ENCODE peak calls at places on chromosomes 4 and X, in five cellular contexts. Z, R, F, E and L are unnamed samples.

GRCh38 chrX:20284444-20284843 is 17.7 kb upstream of the RPS6KA3 start:
- DNase-seq in Z (no peak), R (no peak), F (no peak), E (no peak), L (no peak)

GRCh38 chrX:42102586-42103282 is 179.4 kb upstream of the CASK start:
- DNase-seq in Z (no peak), R (no peak), F (no peak), E (no peak), L (no peak)

GRCh38 chrX:15854080-15854655 is 445 bp downstream of the AP1S2 start:
- DNase-seq in Z (peak; percentile 91), R (peak; percentile 4), F (peak; percentile 38), E (peak; percentile 43), L (peak; percentile 58)

GRCh38 chrX:46626566-46626965 is 53.0 kb downstream of the CHST7 start:
- DNase-seq in Z (no peak), R (no peak), F (no peak), E (no peak), L (no peak)

GRCh38 chr4:73728091-73728741 is 12.2 kb upstream of the CXCL8 start:
- DNase-seq in Z (no peak), R (no peak), F (no peak), E (no peak), L (no peak)

GRCh38 chr4:1200425-1201035 is 28.1 kb upstream of the SPON2 start:
- DNase-seq in Z (peak; percentile 88), R (no peak), F (peak; percentile 42), E (peak; percentile 66), L (peak; percentile 55)

GRCh38 chr4:88613417-88613875 is 21.2 kb downstream of the HERC3 start:
- DNase-seq in Z (no peak), R (no peak), F (peak; percentile 23), E (no peak), L (no peak)

GRCh38 chr4:184097240-184097619 is 120.4 kb downstream of the ENPP6 start:
- DNase-seq in Z (peak; percentile 90), R (no peak), F (peak; percentile 77), E (peak; percentile 44), L (peak; percentile 37)

GRCh38 chr4:1813915-1814314 is 20.8 kb downstream of the FGFR3 start:
- DNase-seq in Z (no peak), R (no peak), F (no peak), E (no peak), L (no peak)

GRCh38 chrX:119481218-119481875 is 13.1 kb downstream of the SLC25A5 start:
- DNase-seq in Z (peak; percentile 54), R (no peak), F (no peak), E (no peak), L (no peak)

GRCh38 chrX:129015381-129015780 is 507.9 kb downstream of the SMARCA1 start:
- DNase-seq in Z (no peak), R (no peak), F (no peak), E (no peak), L (no peak)

GRCh38 chrX:23832750-23833149 is 49.8 kb downstream of the SAT1 start:
- DNase-seq in Z (no peak), R (no peak), F (no peak), E (no peak), L (no peak)

GRCh38 chr4:157558016-157558415 is 337.5 kb downstream of the GRIA2 start:
- DNase-seq in Z (no peak), R (no peak), F (no peak), E (no peak), L (no peak)

GRCh38 chr4:651884-652642 is 22.0 kb downstream of the ATP5ME start:
- DNase-seq in Z (no peak), R (no peak), F (no peak), E (no peak), L (no peak)

GRCh38 chr4:35520059-35520458 is 724.3 kb downstream of the ARAP2 start:
- DNase-seq in Z (no peak), R (no peak), F (no peak), E (no peak), L (no peak)

GRCh38 chr4:17490575-17491059 is 21.3 kb downstream of the QDPR start:
- DNase-seq in Z (peak; percentile 45), R (no peak), F (no peak), E (peak; percentile 30), L (no peak)

GRCh38 chr4:124189545-124189944 is 523.0 kb downstream of the ANKRD50 start:
- DNase-seq in Z (no peak), R (no peak), F (no peak), E (no peak), L (no peak)

GRCh38 chr4:139278956-139279722 is 886 bp downstream of the MGARP start:
- DNase-seq in Z (no peak), R (no peak), F (no peak), E (no peak), L (no peak)

GRCh38 chrX:10524578-10524977 is 95.8 kb downstream of the MID1 start:
- DNase-seq in Z (no peak), R (no peak), F (no peak), E (no peak), L (no peak)

GRCh38 chrX:136652822-136653723 is 5.1 kb downstream of the CD40LG start:
- DNase-seq in Z (no peak), R (no peak), F (no peak), E (no peak), L (no peak)

GRCh38 chr4:155758500-155759371 is at the start of gene GUCY1B1:
- DNase-seq in Z (peak; percentile 97), R (peak; percentile 93), F (peak; percentile 97), E (peak; percentile 86), L (peak; percentile 76)

GRCh38 chr4:98448923-98449322 is 187.7 kb downstream of the RAP1GDS1 start:
- DNase-seq in Z (no peak), R (no peak), F (no peak), E (no peak), L (no peak)

GRCh38 chr4:10737335-10737734 is 52.8 kb upstream of the CLNK start:
- DNase-seq in Z (no peak), R (no peak), F (no peak), E (no peak), L (no peak)

GRCh38 chrX:51456814-51457213 is 39.6 kb downstream of the NUDT11 start:
- DNase-seq in Z (no peak), R (no peak), F (no peak), E (no peak), L (no peak)

GRCh38 chrX:87583679-87584078 is 66.1 kb downstream of the KLHL4 start:
- DNase-seq in Z (no peak), R (no peak), F (peak; percentile 8), E (no peak), L (peak; percentile 18)

GRCh38 chrX:10755477-10756334 is 135.3 kb upstream of the MID1 start:
- DNase-seq in Z (no peak), R (no peak), F (peak; percentile 60), E (no peak), L (no peak)

GRCh38 chr4:34731045-34731444 is 1513.3 kb downstream of the ARAP2 start:
- DNase-seq in Z (no peak), R (no peak), F (no peak), E (no peak), L (no peak)

GRCh38 chr4:40976343-40976742 is 226.6 kb downstream of the NSUN7 start:
- DNase-seq in Z (no peak), R (no peak), F (peak; percentile 50), E (no peak), L (peak; percentile 58)